ENCODE peak calls at places on chromosomes 7 and 10, in eight cellular contexts. Y, J, S, D, N, H, K and V are unnamed samples.

GRCh38 chr7:867001-867405 is 9.4 kb upstream of the GET4 start:
- DNase-seq in Y (peak; percentile 97), J (peak; percentile 72), S (no peak), D (no peak), N (peak; percentile 62), H (no peak), K (no peak), V (peak; percentile 96)

GRCh38 chr10:70331486-70332268 is 47.9 kb upstream of the NPFFR1 start:
- DNase-seq in Y (peak; percentile 93), J (peak; percentile 49), S (peak; percentile 79), D (no peak), N (peak; percentile 43), H (no peak), K (no peak), V (no peak)

GRCh38 chr7:74365320-74366022 is 76.3 kb downstream of the CLIP2 start:
- DNase-seq in Y (peak; percentile 43), J (peak; percentile 54), S (no peak), D (peak; percentile 87), N (peak; percentile 44), H (no peak), K (no peak), V (no peak)

GRCh38 chr10:6069101-6069931 is 7.1 kb upstream of the IL2RA start:
- DNase-seq in Y (no peak), J (no peak), S (no peak), D (no peak), N (no peak), H (no peak), K (no peak), V (no peak)

GRCh38 chr7:44057849-44058758 is 7.3 kb downstream of the PGAM2 start:
- DNase-seq in Y (no peak), J (peak; percentile 8), S (no peak), D (no peak), N (no peak), H (no peak), K (no peak), V (peak; percentile 42)

GRCh38 chr10:73174148-73174925 is 6.4 kb downstream of the FAM149B1 start:
- DNase-seq in Y (no peak), J (no peak), S (no peak), D (no peak), N (no peak), H (no peak), K (no peak), V (no peak)

GRCh38 chr7:77349141-77349540 is 67.0 kb downstream of the GSAP start:
- DNase-seq in Y (peak; percentile 46), J (no peak), S (no peak), D (no peak), N (no peak), H (no peak), K (no peak), V (no peak)

GRCh38 chr7:33845991-33846509 is 59.3 kb upstream of the BMPER start:
- DNase-seq in Y (peak; percentile 13), J (peak; percentile 16), S (no peak), D (no peak), N (peak; percentile 18), H (no peak), K (no peak), V (no peak)

GRCh38 chr10:86295351-86295750 is 71.2 kb downstream of the GRID1 start:
- DNase-seq in Y (no peak), J (no peak), S (no peak), D (no peak), N (no peak), H (no peak), K (no peak), V (peak; percentile 20)

GRCh38 chr10:86693721-86694369 is 25.5 kb downstream of the LDB3 start:
- DNase-seq in Y (peak; percentile 51), J (no peak), S (no peak), D (no peak), N (no peak), H (peak; percentile 18), K (peak; percentile 13), V (no peak)

GRCh38 chr7:150738092-150739044 is 1.1 kb downstream of the GIMAP5 start:
- DNase-seq in Y (no peak), J (no peak), S (no peak), D (no peak), N (no peak), H (no peak), K (peak; percentile 30), V (no peak)

GRCh38 chr7:150735596-150736358 is 1.4 kb upstream of the GIMAP5 start:
- DNase-seq in Y (no peak), J (no peak), S (no peak), D (no peak), N (no peak), H (no peak), K (no peak), V (no peak)

GRCh38 chr7:150739045-150739432 is 1.8 kb downstream of the GIMAP5 start:
- DNase-seq in Y (no peak), J (no peak), S (no peak), D (no peak), N (no peak), H (no peak), K (no peak), V (no peak)

GRCh38 chr7:150737265-150738055 is at the start of gene GIMAP5:
- DNase-seq in Y (no peak), J (no peak), S (no peak), D (peak; percentile 55), N (no peak), H (peak; percentile 31), K (no peak), V (no peak)

DNA sequence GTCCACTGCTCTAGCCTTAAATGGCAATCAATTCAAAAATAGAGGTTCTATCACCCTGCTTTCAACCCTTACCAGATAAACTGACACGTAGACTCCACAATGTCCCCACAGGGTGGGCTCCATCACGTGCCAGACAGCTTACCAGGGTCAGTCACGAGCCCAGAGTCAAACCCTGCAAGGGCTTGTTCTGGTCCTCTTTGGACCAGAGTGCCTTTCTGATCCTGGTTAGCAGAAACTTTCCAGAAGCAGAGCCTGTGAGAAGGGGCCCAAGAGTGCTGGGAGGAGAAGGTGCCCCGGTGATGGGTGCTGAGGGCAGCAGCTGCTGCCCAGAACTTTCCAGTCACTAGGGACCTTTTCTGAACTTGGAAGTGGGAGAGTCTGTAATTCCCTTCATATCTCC is 354 bp upstream of the GIMAP5 start:
- DNase-seq in Y (no peak), J (no peak), S (no peak), D (no peak), N (no peak), H (no peak), K (no peak), V (no peak)
- H3K4me3 ChIP-seq in Y (no peak overlapping the region), J (peak overlapping the region; percentile 70), S (peak overlapping the region; percentile 77), D (no peak overlapping the region), N (peak overlapping the region; percentile 53), H (peak overlapping the region; percentile 97), K (peak overlapping the region; percentile 86), V (peak overlapping the region; percentile 42)

GRCh38 chr10:120052964-120053363 is 160.4 kb downstream of the SEC23IP start:
- DNase-seq in Y (no peak), J (no peak), S (no peak), D (no peak), N (no peak), H (no peak), K (no peak), V (no peak)
- H3K4me3 ChIP-seq in Y (no peak overlapping the region), J (no peak overlapping the region), S (no peak overlapping the region), D (no peak overlapping the region), N (no peak overlapping the region), H (no peak overlapping the region), K (no peak overlapping the region), V (no peak overlapping the region)

GRCh38 chr7:92133737-92134270 is 473 bp downstream of the CYP51A1 start:
- DNase-seq in Y (peak; percentile 61), J (peak; percentile 70), S (no peak), D (peak; percentile 83), N (peak; percentile 73), H (peak; percentile 55), K (peak; percentile 56), V (peak; percentile 76)

GRCh38 chr7:92135490-92135889 is 1.2 kb upstream of the CYP51A1 start:
- DNase-seq in Y (no peak), J (no peak), S (no peak), D (no peak), N (no peak), H (no peak), K (no peak), V (no peak)

GRCh38 chr7:92133133-92133736 is 1.0 kb downstream of the CYP51A1 start:
- DNase-seq in Y (no peak), J (no peak), S (no peak), D (no peak), N (no peak), H (no peak), K (no peak), V (no peak)

GRCh38 chr7:92135100-92135429 is 788 bp upstream of the CYP51A1 start:
- DNase-seq in Y (no peak), J (no peak), S (no peak), D (no peak), N (no peak), H (no peak), K (no peak), V (peak; percentile 22)

DNA sequence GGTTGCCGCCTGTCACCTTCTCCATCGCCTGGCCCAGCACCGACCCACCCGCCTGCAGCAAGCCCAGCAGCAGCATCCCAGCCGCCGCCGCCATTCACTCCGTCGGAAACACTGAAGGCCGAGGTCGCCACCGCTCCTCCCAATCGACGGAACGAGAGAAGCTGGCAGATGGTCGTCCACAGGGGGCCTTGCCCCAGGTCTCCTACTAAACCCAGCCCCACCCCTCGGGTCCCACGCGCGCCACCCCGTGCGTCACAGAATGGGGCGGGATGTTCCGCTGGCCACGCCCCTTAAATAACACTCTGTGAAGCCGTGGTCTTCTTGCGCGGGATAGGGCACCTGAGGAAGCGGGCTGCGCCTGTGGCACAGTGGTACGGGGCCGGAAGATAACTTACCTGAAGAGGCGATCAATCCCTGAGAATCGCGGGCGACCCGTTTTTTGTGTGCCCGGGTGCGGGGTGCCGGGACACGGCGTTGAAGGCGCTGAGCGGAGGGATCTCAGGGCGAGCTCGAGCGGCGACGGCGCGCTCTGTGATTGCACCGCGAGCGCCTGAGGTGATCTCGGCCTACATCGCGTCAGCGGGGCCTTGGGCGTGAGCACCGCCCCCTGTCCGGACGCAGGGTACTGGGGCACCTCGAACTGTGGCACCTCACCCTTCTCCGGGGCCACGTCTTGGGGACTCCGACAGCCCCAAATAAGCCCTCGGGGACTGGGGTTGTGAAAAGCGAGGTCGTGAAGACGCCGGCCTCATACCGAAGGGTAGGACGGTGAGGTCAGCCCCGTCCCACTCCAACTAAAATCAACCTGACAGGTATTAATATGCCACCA is at the start of gene CYP51A1:
- DNase-seq in Y (peak; percentile 86), J (peak; percentile 94), S (peak; percentile 80), D (peak; percentile 95), N (peak; percentile 91), H (peak; percentile 89), K (peak; percentile 90), V (peak; percentile 96)
- H3K4me3 ChIP-seq in Y (peak within 1 kb of the TSS; percentile 80), J (peak within 1 kb of the TSS; percentile 97), S (peak within 1 kb of the TSS; percentile 91), D (peak within 1 kb of the TSS; percentile 93), N (peak within 1 kb of the TSS; percentile 81), H (peak within 1 kb of the TSS; percentile 89), K (peak within 1 kb of the TSS; percentile 95), V (peak within 1 kb of the TSS; percentile 90)

DNA sequence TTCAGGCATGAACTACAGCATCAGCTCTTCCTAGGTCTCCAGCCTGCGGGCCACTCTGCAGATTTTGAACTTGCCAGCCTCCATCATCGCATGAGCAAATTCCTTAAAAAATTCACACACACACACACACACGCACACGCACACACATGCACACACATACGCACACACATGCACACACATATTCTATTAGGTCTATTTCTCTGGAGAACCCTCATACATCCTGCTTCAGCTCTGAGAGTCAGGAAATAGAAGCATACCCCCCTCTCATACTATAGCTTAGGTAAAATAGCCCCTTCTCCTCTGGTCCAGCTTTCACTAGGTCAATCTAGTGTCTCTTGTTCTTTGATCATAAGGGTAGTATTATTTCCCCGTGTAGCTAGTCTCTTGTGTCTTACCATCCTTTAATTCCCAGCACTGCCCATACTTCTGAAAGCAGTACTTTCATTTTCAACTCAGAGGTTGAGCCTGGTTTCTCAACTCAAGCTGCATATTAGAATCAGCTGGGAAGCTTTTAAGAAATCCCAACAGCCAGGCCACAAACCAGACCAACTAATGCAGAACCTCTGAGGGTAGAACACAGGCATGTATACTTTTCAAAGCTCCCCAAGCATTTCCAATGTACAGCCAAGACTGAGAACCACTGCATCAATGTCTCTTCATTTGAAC is 30.9 kb upstream of the ITGB8 start:
- DNase-seq in Y (peak; percentile 45), J (no peak), S (no peak), D (no peak), N (no peak), H (no peak), K (no peak), V (no peak)
- H3K4me3 ChIP-seq in Y (no peak overlapping the region), J (no peak overlapping the region), S (no peak overlapping the region), D (no peak overlapping the region), N (no peak overlapping the region), H (no peak overlapping the region), K (no peak overlapping the region), V (no peak overlapping the region)